ENCODE peak calls at places on chromosome 13, in six cellular contexts. Z, G, I, Q, A and T are unnamed samples.

GRCh38 chr13:25088562-25089221 is 7.2 kb upstream of the PABPC3 start:
- DNase-seq in Z (no peak), G (no peak), I (no peak), Q (no peak), A (no peak), T (no peak)

GRCh38 chr13:77521595-77522367 is 13.7 kb upstream of the SCEL start:
- DNase-seq in Z (no peak), G (no peak), I (peak; percentile 83), Q (no peak), A (peak; percentile 72), T (no peak)

GRCh38 chr13:77113496-77113895 is 86.5 kb upstream of the FBXL3 start:
- DNase-seq in Z (no peak), G (no peak), I (no peak), Q (no peak), A (no peak), T (no peak)

GRCh38 chr13:74134226-74134776 is at the start of gene KLF12:
- DNase-seq in Z (peak; percentile 72), G (peak; percentile 89), I (peak; percentile 88), Q (peak; percentile 93), A (peak; percentile 95), T (peak; percentile 94)

GRCh38 chr13:112067121-112067741 is at the start of gene SOX1:
- DNase-seq in Z (no peak), G (no peak), I (no peak), Q (no peak), A (no peak), T (no peak)

GRCh38 chr13:39016789-39017188 is 21.1 kb downstream of the PROSER1 start:
- DNase-seq in Z (no peak), G (peak; percentile 2), I (no peak), Q (peak; percentile 22), A (no peak), T (no peak)

GRCh38 chr13:29595380-29596063 is at the start of gene SLC7A1:
- DNase-seq in Z (peak; percentile 71), G (peak; percentile 77), I (peak; percentile 84), Q (peak; percentile 94), A (peak; percentile 93), T (peak; percentile 85)

GRCh38 chr13:40206241-40207109 is 460.0 kb downstream of the FOXO1 start:
- DNase-seq in Z (no peak), G (no peak), I (no peak), Q (no peak), A (no peak), T (no peak)

GRCh38 chr13:109074436-109074835 is 445.0 kb downstream of the MYO16 start:
- DNase-seq in Z (no peak), G (no peak), I (no peak), Q (no peak), A (no peak), T (no peak)

GRCh38 chr13:48411281-48412099 is 1.4 kb downstream of the LPAR6 start:
- DNase-seq in Z (no peak), G (no peak), I (no peak), Q (no peak), A (no peak), T (no peak)

GRCh38 chr13:59475911-59476310 is 687.8 kb downstream of the DIAPH3 start:
- DNase-seq in Z (no peak), G (no peak), I (no peak), Q (no peak), A (no peak), T (no peak)

GRCh38 chr13:47112900-47113299 is 216.0 kb upstream of the HTR2A start:
- DNase-seq in Z (no peak), G (no peak), I (no peak), Q (no peak), A (no peak), T (no peak)

GRCh38 chr13:43085545-43085944 is 62.2 kb downstream of the DNAJC15 start:
- DNase-seq in Z (no peak), G (no peak), I (no peak), Q (no peak), A (no peak), T (no peak)

GRCh38 chr13:31956944-31957644 is 74.5 kb upstream of the FRY start:
- DNase-seq in Z (no peak), G (no peak), I (no peak), Q (no peak), A (no peak), T (no peak)

GRCh38 chr13:110615322-110616102 is at the start of gene NAXD:
- DNase-seq in Z (peak; percentile 62), G (peak; percentile 55), I (peak; percentile 93), Q (peak; percentile 95), A (peak; percentile 97), T (peak; percentile 76)

GRCh38 chr13:113976711-113977684 is 3.1 kb upstream of the C13orf46 start:
- DNase-seq in Z (no peak), G (no peak), I (no peak), Q (peak; percentile 4), A (no peak), T (no peak)

GRCh38 chr13:61727714-61728275 is 312.1 kb upstream of the PCDH20 start:
- DNase-seq in Z (no peak), G (no peak), I (no peak), Q (no peak), A (no peak), T (no peak)

GRCh38 chr13:51122868-51123267 is 11.8 kb upstream of the C13orf42 start:
- DNase-seq in Z (no peak), G (no peak), I (no peak), Q (no peak), A (no peak), T (no peak)

GRCh38 chr13:43905435-43906031 is 25.8 kb downstream of the LACC1 start:
- DNase-seq in Z (no peak), G (no peak), I (no peak), Q (peak; percentile 25), A (no peak), T (no peak)

GRCh38 chr13:25116044-25116443 is 20.1 kb downstream of the PABPC3 start:
- DNase-seq in Z (no peak), G (no peak), I (no peak), Q (no peak), A (peak; percentile 75), T (no peak)

GRCh38 chr13:94987869-94988268 is 275.5 kb upstream of the SOX21 start:
- DNase-seq in Z (no peak), G (no peak), I (no peak), Q (no peak), A (no peak), T (no peak)

GRCh38 chr13:49898792-49899191 is 37.3 kb downstream of the SPRYD7 start:
- DNase-seq in Z (no peak), G (no peak), I (peak; percentile 36), Q (no peak), A (no peak), T (no peak)

GRCh38 chr13:84126671-84127171 is 244.4 kb upstream of the SLITRK1 start:
- DNase-seq in Z (no peak), G (no peak), I (no peak), Q (no peak), A (no peak), T (no peak)

GRCh38 chr13:110885966-110886365 is 28.9 kb downstream of the ANKRD10 start:
- DNase-seq in Z (no peak), G (no peak), I (no peak), Q (no peak), A (no peak), T (no peak)

GRCh38 chr13:52868190-52868589 is 19.8 kb upstream of the PCDH8 start:
- DNase-seq in Z (no peak), G (no peak), I (no peak), Q (no peak), A (no peak), T (no peak)

GRCh38 chr13:82294226-82294625 is 1588.0 kb downstream of the SLITRK1 start:
- DNase-seq in Z (no peak), G (no peak), I (no peak), Q (no peak), A (peak; percentile 78), T (no peak)

GRCh38 chr13:112636401-112636975 is 48.5 kb upstream of the TUBGCP3 start:
- DNase-seq in Z (no peak), G (no peak), I (no peak), Q (no peak), A (peak; percentile 49), T (no peak)

GRCh38 chr13:113178070-113178895 is 19.8 kb downstream of the PROZ start:
- DNase-seq in Z (no peak), G (no peak), I (no peak), Q (peak; percentile 29), A (peak; percentile 75), T (no peak)

GRCh38 chr13:57582032-57582431 is 49.5 kb upstream of the PCDH17 start:
- DNase-seq in Z (no peak), G (no peak), I (no peak), Q (no peak), A (peak; percentile 58), T (no peak)

GRCh38 chr13:31807090-31807541 is 67.8 kb downstream of the RXFP2 start:
- DNase-seq in Z (no peak), G (peak; percentile 2), I (no peak), Q (peak; percentile 30), A (no peak), T (peak; percentile 47)